ENCODE peak calls at places on chromosomes 12 and 14, in nine cellular contexts. M is NCI-H1105 treated with DMSO at 0.1 percent for 48 hours; J is skeletal muscle cell; Y is AG04450; C is stimulated activated naive B cell treated with anti-CD40 and anti-IgM and Interleukin-4, amounts not matched to agents 10 μg/mL and 1 μg/mL and 100 μg/mL, for 72 hours; N is caudate nucleus; X is NB4; S is left ventricle myocardium inferior; W is naive thymus-derived CD4-positive, alpha-beta T cell. L is an unnamed sample.

GRCh38 chr12:91513354-91513753 is 330.7 kb upstream of the DCN start:
- DNase-seq in M (no peak), J (peak), Y (no peak), C (no peak), N (no peak), X (no peak), S (no peak), W (no peak), L (peak)

GRCh38 chr12:41893491-41893890 is 251.2 kb downstream of the GXYLT1 start:
- DNase-seq in M (no peak), J (no peak), Y (no peak), C (no peak), N (no peak), X (no peak), S (no peak), W (no peak), L (no peak)

GRCh38 chr14:24179961-24180726 is 8.3 kb downstream of the REC8 start:
- DNase-seq in M (no peak), J (peak), Y (peak), C (no peak), N (no peak), X (no peak), S (no peak), W (no peak), L (peak)

GRCh38 chr14:89129570-89129969 is 287.5 kb downstream of the FOXN3 start:
- DNase-seq in M (no peak), J (no peak), Y (no peak), C (no peak), N (no peak), X (no peak), S (no peak), W (no peak), L (no peak)

GRCh38 chr14:25006031-25006430 is 43.9 kb downstream of the STXBP6 start:
- DNase-seq in M (no peak), J (no peak), Y (no peak), C (no peak), N (no peak), X (no peak), S (no peak), W (no peak), L (no peak)

GRCh38 chr12:53268009-53268636 is at the start of gene ESPL1:
- DNase-seq in M (peak), J (no peak), Y (no peak), C (peak), N (peak), X (peak), S (peak), W (peak), L (peak)

GRCh38 chr14:64298773-64299172 is 4.6 kb upstream of the ESR2 start:
- DNase-seq in M (no peak), J (no peak), Y (no peak), C (no peak), N (no peak), X (no peak), S (no peak), W (no peak), L (peak)

GRCh38 chr12:107179883-107180282 is 86.5 kb upstream of the CRY1 start:
- DNase-seq in M (no peak), J (peak), Y (no peak), C (no peak), N (no peak), X (peak), S (no peak), W (no peak), L (no peak)

GRCh38 chr12:58202933-58203713 is 261.8 kb downstream of the ATP23 start:
- DNase-seq in M (no peak), J (no peak), Y (no peak), C (no peak), N (no peak), X (peak), S (no peak), W (no peak), L (no peak)

GRCh38 chr12:121230538-121230907 is 20.6 kb downstream of the P2RX4 start:
- DNase-seq in M (no peak), J (no peak), Y (no peak), C (no peak), N (no peak), X (no peak), S (no peak), W (no peak), L (no peak)

GRCh38 chr12:14422516-14423230 is 57.2 kb downstream of the ATF7IP start:
- DNase-seq in M (no peak), J (no peak), Y (no peak), C (no peak), N (no peak), X (no peak), S (no peak), W (no peak), L (no peak)

GRCh38 chr14:66916421-66916820 is 272.8 kb upstream of the GARIN2 start:
- DNase-seq in M (no peak), J (no peak), Y (no peak), C (no peak), N (no peak), X (no peak), S (no peak), W (no peak), L (no peak)

GRCh38 chr14:69152181-69152943 is 557 bp downstream of the DCAF5 start:
- DNase-seq in M (peak), J (no peak), Y (no peak), C (peak), N (no peak), X (peak), S (no peak), W (no peak), L (peak)

GRCh38 chr12:56931474-56931978 is 2.7 kb downstream of the SDR9C7 start:
- DNase-seq in M (no peak), J (peak), Y (peak), C (peak), N (no peak), X (peak), S (no peak), W (no peak), L (peak)

GRCh38 chr12:124524231-124524925 is 43.0 kb downstream of the NCOR2 start:
- DNase-seq in M (no peak), J (no peak), Y (peak), C (no peak), N (no peak), X (no peak), S (no peak), W (no peak), L (peak)

GRCh38 chr12:116603516-116603915 is 44.3 kb downstream of the MAP1LC3B2 start:
- DNase-seq in M (no peak), J (no peak), Y (no peak), C (no peak), N (no peak), X (no peak), S (no peak), W (no peak), L (no peak)

GRCh38 chr14:80388980-80389711 is 177.8 kb upstream of the DIO2 start:
- DNase-seq in M (no peak), J (peak), Y (peak), C (no peak), N (no peak), X (no peak), S (no peak), W (no peak), L (peak)

GRCh38 chr12:131366261-131366871 is 344.5 kb upstream of the SFSWAP start:
- DNase-seq in M (no peak), J (no peak), Y (no peak), C (no peak), N (no peak), X (no peak), S (no peak), W (no peak), L (no peak)